ENCODE peak calls at places on chromosomes 13 and 19, in nine cellular contexts. D is thyroid gland; A is AG08395; Q is AG10803; P is kidney; W is mammary epithelial cell; R is stimulated activated CD4-positive, alpha-beta T cell treated with anti-CD3 and anti-CD28 coated beads, TNF-alpha, amount 100 ng/mL, for 24 hours; G is DMS153; C is activated B cell treated with CpG ODN at 0.5 μM for 24 hours. Z is an unnamed sample.

GRCh38 chr13:52128714-52129700 is at the start of gene NEK5:
- DNase-seq in D (peak), A (peak), Q (peak), P (peak), W (peak), R (peak), G (peak), C (peak), Z (peak)

GRCh38 chr13:77969299-77969698 is 50.7 kb upstream of the EDNRB start:
- DNase-seq in D (no peak), A (no peak), Q (no peak), P (no peak), W (no peak), R (no peak), G (no peak), C (no peak), Z (no peak)

GRCh38 chr13:66210677-66211076 is 1019.5 kb downstream of the PCDH9 start:
- DNase-seq in D (no peak), A (peak), Q (peak), P (no peak), W (no peak), R (no peak), G (no peak), C (no peak), Z (no peak)

GRCh38 chr19:1767464-1767933 is 14.2 kb downstream of the ONECUT3 start:
- DNase-seq in D (peak), A (peak), Q (peak), P (no peak), W (no peak), R (peak), G (no peak), C (peak), Z (peak)

GRCh38 chr19:677201-677600 is 1.0 kb downstream of the FSTL3 start:
- DNase-seq in D (peak), A (peak), Q (peak), P (peak), W (peak), R (no peak), G (no peak), C (no peak), Z (peak)

GRCh38 chr19:51020988-51021651 is 1.6 kb upstream of the KLK10 start:
- DNase-seq in D (peak), A (peak), Q (peak), P (no peak), W (peak), R (no peak), G (peak), C (no peak), Z (no peak)

GRCh38 chr19:44807162-44807561 is 1.7 kb upstream of the BCAM start:
- DNase-seq in D (peak), A (no peak), Q (no peak), P (no peak), W (peak), R (no peak), G (peak), C (no peak), Z (peak)

GRCh38 chr19:30355586-30355985 is 16.6 kb upstream of the ZNF536 start:
- DNase-seq in D (no peak), A (no peak), Q (no peak), P (no peak), W (no peak), R (no peak), G (no peak), C (no peak), Z (no peak)

GRCh38 chr19:56014765-56015164 is 28.2 kb downstream of the NLRP5 start:
- DNase-seq in D (no peak), A (no peak), Q (no peak), P (no peak), W (no peak), R (no peak), G (no peak), C (no peak), Z (no peak)

GRCh38 chr13:25862156-25862555 is 189.7 kb downstream of the SHISA2 start:
- DNase-seq in D (no peak), A (no peak), Q (no peak), P (no peak), W (no peak), R (no peak), G (no peak), C (no peak), Z (no peak)

GRCh38 chr13:31204592-31204991 is 4.8 kb downstream of the B3GLCT start:
- DNase-seq in D (no peak), A (peak), Q (peak), P (no peak), W (peak), R (no peak), G (no peak), C (no peak), Z (no peak)

GRCh38 chr13:58893396-58893795 is 1261.9 kb downstream of the PCDH17 start:
- DNase-seq in D (no peak), A (no peak), Q (no peak), P (no peak), W (no peak), R (no peak), G (no peak), C (no peak), Z (no peak)

GRCh38 chr13:46602531-46602930 is 49.6 kb downstream of the LRCH1 start:
- DNase-seq in D (no peak), A (no peak), Q (no peak), P (no peak), W (no peak), R (no peak), G (no peak), C (no peak), Z (no peak)

GRCh38 chr19:14407889-14408640 is 11.1 kb downstream of the DDX39A start:
- DNase-seq in D (no peak), A (no peak), Q (no peak), P (no peak), W (no peak), R (no peak), G (no peak), C (no peak), Z (peak)

GRCh38 chr13:21079761-21080730 is 18.7 kb upstream of the LATS2 start:
- DNase-seq in D (peak), A (peak), Q (peak), P (no peak), W (peak), R (no peak), G (no peak), C (no peak), Z (peak)

GRCh38 chr13:23707674-23708073 is 137.5 kb downstream of the TNFRSF19 start:
- DNase-seq in D (no peak), A (no peak), Q (peak), P (no peak), W (no peak), R (no peak), G (no peak), C (no peak), Z (peak)

GRCh38 chr13:71517004-71517403 is 350.0 kb downstream of the DACH1 start:
- DNase-seq in D (no peak), A (no peak), Q (no peak), P (no peak), W (no peak), R (no peak), G (no peak), C (no peak), Z (no peak)

GRCh38 chr13:24670927-24671326 is 9.3 kb upstream of the ATP12A start:
- DNase-seq in D (no peak), A (peak), Q (no peak), P (no peak), W (no peak), R (no peak), G (no peak), C (no peak), Z (no peak)

GRCh38 chr13:44305845-44306244 is 67.8 kb upstream of the SERP2 start:
- DNase-seq in D (no peak), A (no peak), Q (peak), P (no peak), W (peak), R (no peak), G (peak), C (no peak), Z (no peak)

GRCh38 chr13:35333157-35333556 is 143.3 kb downstream of the MAB21L1 start:
- DNase-seq in D (no peak), A (no peak), Q (no peak), P (no peak), W (no peak), R (no peak), G (no peak), C (no peak), Z (no peak)

GRCh38 chr19:41175825-41176734 is 16.9 kb upstream of the CYP2S1 start:
- DNase-seq in D (peak), A (peak), Q (peak), P (peak), W (peak), R (peak), G (no peak), C (no peak), Z (peak)

Z was measured in T47D.